ENCODE peak calls at places on chromosomes 11 and 22, in ten cellular contexts. N is upper lobe of right lung, Y is cardiac fibroblast, I is kidney glomerular epithelial cell, G is COR-L47, W is NCI-H2171, K is small intestine, C is LoVo, L is AG08395, M is mesothelial cell of epicardium. X is an unnamed sample.

GRCh38 chr11:74731301-74732094 is at the start of gene CHRDL2:
- DNase-seq in N (peak), Y (peak), I (no peak), G (no peak), W (no peak), K (no peak), C (no peak), L (peak), M (no peak), X (no peak)

GRCh38 chr22:45263790-45264269 is 20.9 kb upstream of the UPK3A start:
- DNase-seq in N (peak), Y (peak), I (peak), G (no peak), W (no peak), K (no peak), C (no peak), L (peak), M (no peak), X (peak)

GRCh38 chr11:8739309-8739793 is 56.8 kb downstream of the RPL27A start:
- DNase-seq in N (no peak), Y (no peak), I (no peak), G (no peak), W (no peak), K (peak), C (no peak), L (no peak), M (no peak), X (no peak)

GRCh38 chr22:19716041-19716828 is 1.9 kb downstream of the SEPTIN5 start:
- DNase-seq in N (no peak), Y (no peak), I (no peak), G (no peak), W (no peak), K (no peak), C (no peak), L (no peak), M (no peak), X (no peak)

GRCh38 chr11:31764766-31765165 is 46.4 kb downstream of the PAX6 start:
- DNase-seq in N (no peak), Y (no peak), I (no peak), G (peak), W (peak), K (no peak), C (no peak), L (no peak), M (no peak), X (no peak)

GRCh38 chr11:118896472-118896913 is 12.8 kb downstream of the CXCR5 start:
- DNase-seq in N (no peak), Y (no peak), I (no peak), G (no peak), W (no peak), K (no peak), C (no peak), L (no peak), M (no peak), X (no peak)

GRCh38 chr11:127345819-127346459 is 345.4 kb upstream of the KIRREL3 start:
- DNase-seq in N (no peak), Y (peak), I (peak), G (peak), W (peak), K (peak), C (peak), L (peak), M (peak), X (peak)

GRCh38 chr11:1470681-1471611 is 15.6 kb downstream of the MOB2 start:
- DNase-seq in N (no peak), Y (no peak), I (no peak), G (no peak), W (no peak), K (no peak), C (no peak), L (no peak), M (no peak), X (no peak)

GRCh38 chr22:20139391-20140106 is 7.9 kb downstream of the ZDHHC8 start:
- DNase-seq in N (no peak), Y (no peak), I (no peak), G (no peak), W (no peak), K (no peak), C (no peak), L (no peak), M (no peak), X (no peak)

GRCh38 chr22:42645938-42646568 is 3.1 kb downstream of the CYB5R3 start:
- DNase-seq in N (no peak), Y (no peak), I (no peak), G (no peak), W (no peak), K (peak), C (no peak), L (no peak), M (no peak), X (no peak)

GRCh38 chr11:95231881-95232605 is 1.0 kb upstream of the SESN3 start:
- DNase-seq in N (peak), Y (peak), I (peak), G (peak), W (peak), K (peak), C (no peak), L (peak), M (peak), X (no peak)

GRCh38 chr11:64040684-64041267 is 5.0 kb downstream of the FLRT1 start:
- DNase-seq in N (no peak), Y (no peak), I (no peak), G (no peak), W (peak), K (no peak), C (no peak), L (no peak), M (no peak), X (no peak)

GRCh38 chr22:50209893-50210292 is 9.1 kb downstream of the SELENOO start:
- DNase-seq in N (peak), Y (peak), I (peak), G (no peak), W (peak), K (peak), C (peak), L (peak), M (peak), X (peak)

GRCh38 chr11:2272946-2273280 is 2.5 kb upstream of the ASCL2 start:
- DNase-seq in N (no peak), Y (no peak), I (no peak), G (no peak), W (no peak), K (no peak), C (no peak), L (no peak), M (no peak), X (no peak)

X was measured in stromal cell of bone marrow.